ENCODE peak calls at places on chromosome 17, in seven cellular contexts. L is HCT116, M is K562, G is SK-N-SH, I is H1, A is GM12878, Z is HepG2. D is an unnamed sample.

GRCh38 chr17:82698974-82699442 is 510 bp upstream of the RAB40B start:
- DNase-seq in I (no peak), L (no peak), Z (no peak), M (no peak), A (no peak), G (no peak), D (no peak)

GRCh38 chr17:51238253-51238887 is 21.5 kb downstream of the MBTD1 start:
- DNase-seq in G (no peak), Z (no peak), I (no peak), A (peak), L (no peak), M (no peak), D (no peak)

GRCh38 chr17:48503747-48504146 is 27.1 kb downstream of the HOXB1 start:
- DNase-seq in A (no peak), G (no peak), M (no peak), I (no peak), Z (no peak), L (no peak), D (peak)

GRCh38 chr17:78798695-78799559 is 16.9 kb upstream of the CYTH1 start:
- DNase-seq in M (no peak), A (no peak), L (no peak), G (peak), Z (peak), I (no peak), D (peak)

GRCh38 chr17:21711182-21711581 is 18.9 kb downstream of the KCNJ18 start:
- DNase-seq in L (no peak), G (no peak), Z (no peak), A (no peak), M (no peak), I (no peak), D (no peak)

GRCh38 chr17:79789943-79790804 is 6.7 kb downstream of the CBX8 start:
- DNase-seq in I (no peak), G (peak), M (peak), L (no peak), Z (no peak), A (no peak), D (no peak)

GRCh38 chr17:74453665-74454196 is 12.7 kb upstream of the CD300A start:
- DNase-seq in G (peak), L (no peak), Z (no peak), A (no peak), I (peak), M (peak), D (peak)

GRCh38 chr17:65078441-65079160 is 22.1 kb upstream of the GNA13 start:
- DNase-seq in M (no peak), I (no peak), Z (no peak), L (no peak), G (no peak), A (no peak), D (no peak)

GRCh38 chr17:60457148-60457547 is 34.9 kb downstream of the CHCT1 start:
- DNase-seq in A (no peak), Z (no peak), M (no peak), L (no peak), I (no peak), G (no peak), D (no peak)

GRCh38 chr17:48113201-48113676 is 5.7 kb downstream of the SNX11 start:
- DNase-seq in L (no peak), G (no peak), M (no peak), A (peak), Z (no peak), I (no peak), D (no peak)

GRCh38 chr17:41523787-41524186 is 4.3 kb downstream of the KRT19 start:
- DNase-seq in L (peak), I (no peak), M (no peak), A (no peak), G (peak), Z (no peak), D (no peak)

GRCh38 chr17:58007781-58008706 is 998 bp upstream of the SRSF1 start:
- DNase-seq in M (no peak), G (peak), L (no peak), I (no peak), A (no peak), Z (no peak), D (no peak)

GRCh38 chr17:20955437-20956323 is 87.1 kb downstream of the USP22 start:
- DNase-seq in G (no peak), M (no peak), A (no peak), Z (peak), I (no peak), L (no peak), D (no peak)

GRCh38 chr17:79098282-79098867 is 23.8 kb downstream of the ENGASE start:
- DNase-seq in G (no peak), Z (no peak), L (no peak), A (no peak), M (no peak), I (no peak), D (no peak)

GRCh38 chr17:57834146-57834741 is 15.6 kb downstream of the MRPS23 start:
- DNase-seq in M (no peak), Z (no peak), L (no peak), I (peak), A (no peak), G (peak), D (no peak)

GRCh38 chr17:76492989-76493501 is 8.2 kb downstream of the RHBDF2 start:
- DNase-seq in A (peak), L (no peak), G (no peak), Z (no peak), M (no peak), I (no peak), D (no peak)

GRCh38 chr17:47831934-47832327 is 461 bp downstream of the LRRC46 start:
- DNase-seq in L (no peak), Z (no peak), G (no peak), A (no peak), I (no peak), M (no peak), D (no peak)

GRCh38 chr17:79654350-79654959 is 43.6 kb upstream of the RBFOX3 start:
- DNase-seq in L (no peak), I (peak), M (no peak), Z (no peak), A (no peak), G (no peak), D (no peak)

GRCh38 chr17:16975266-16975651 is 3.3 kb upstream of the TNFRSF13B start:
- DNase-seq in G (no peak), M (no peak), A (peak), I (peak), L (no peak), Z (no peak), D (no peak)

GRCh38 chr17:78355045-78355641 is 4.7 kb downstream of the SOCS3 start:
- DNase-seq in L (no peak), G (no peak), M (no peak), A (no peak), I (no peak), Z (peak), D (no peak)

GRCh38 chr17:57130708-57131461 is 45.8 kb downstream of the AKAP1 start:
- DNase-seq in A (peak), L (peak), M (peak), Z (peak), I (peak), G (peak), D (peak)

GRCh38 chr17:77433385-77434135 is 292.8 kb downstream of the SEC14L1 start:
- DNase-seq in Z (no peak), L (no peak), G (peak), I (no peak), M (no peak), A (no peak), D (no peak)

GRCh38 chr17:41008811-41009210 is at the start of gene KRTAP3-1:
- DNase-seq in G (no peak), Z (peak), M (no peak), L (no peak), A (no peak), I (no peak), D (peak)

GRCh38 chr17:82458885-82459424 is 414 bp downstream of the NARF start:
- DNase-seq in Z (no peak), L (no peak), A (no peak), G (peak), I (no peak), M (no peak), D (no peak)

GRCh38 chr17:36814958-36815357 is 122.3 kb upstream of the LHX1 start:
- DNase-seq in L (no peak), Z (no peak), A (no peak), G (no peak), M (no peak), I (no peak), D (no peak)

GRCh38 chr17:32931686-32932085 is 3.7 kb downstream of the TMEM98 start:
- DNase-seq in G (no peak), I (no peak), L (no peak), M (no peak), A (no peak), Z (no peak), D (no peak)

GRCh38 chr17:50187403-50187735 is 14.1 kb downstream of the COL1A1 start:
- DNase-seq in I (no peak), Z (no peak), L (no peak), M (no peak), A (no peak), G (no peak), D (no peak)

GRCh38 chr17:385195-385835 is 32.7 kb upstream of the RPH3AL start:
- DNase-seq in M (peak), A (no peak), Z (no peak), G (peak), L (no peak), I (peak), D (peak)

GRCh38 chr17:63345598-63345997 is 100.5 kb downstream of the CYB561 start:
- DNase-seq in A (no peak), M (no peak), Z (no peak), G (no peak), I (no peak), L (no peak), D (no peak)

GRCh38 chr17:32503251-32504165 is 16.7 kb downstream of the CDK5R1 start:
- DNase-seq in G (no peak), M (no peak), A (peak), Z (no peak), L (no peak), I (no peak), D (no peak)

GRCh38 chr17:51947160-51947559 is 211.4 kb downstream of the CA10 start:
- DNase-seq in A (no peak), Z (peak), G (no peak), M (no peak), I (no peak), L (no peak), D (no peak)

GRCh38 chr17:55410722-55411462 is 10.7 kb downstream of the MMD start:
- DNase-seq in Z (peak), L (no peak), A (no peak), I (no peak), M (no peak), G (peak), D (no peak)

GRCh38 chr17:9922012-9922848 is 17.2 kb upstream of the RCVRN start:
- DNase-seq in I (no peak), Z (no peak), L (no peak), A (no peak), M (no peak), G (no peak), D (no peak)

GRCh38 chr17:48998557-48999440 is 1.6 kb downstream of the IGF2BP1 start:
- DNase-seq in Z (peak), A (no peak), M (peak), I (no peak), L (no peak), G (no peak), D (no peak)

GRCh38 chr17:60496051-60496450 is 30.0 kb downstream of the APPBP2 start:
- DNase-seq in Z (no peak), M (no peak), A (no peak), L (no peak), I (no peak), G (no peak), D (no peak)

GRCh38 chr17:6172642-6173330 is 102.6 kb downstream of the WSCD1 start:
- DNase-seq in I (no peak), L (no peak), Z (no peak), A (no peak), M (no peak), G (no peak), D (no peak)

GRCh38 chr17:13727441-13728171 is 125.9 kb upstream of the HS3ST3A1 start:
- DNase-seq in I (no peak), L (no peak), Z (no peak), A (no peak), M (no peak), G (no peak), D (no peak)

GRCh38 chr17:9669551-9670008 is 24.3 kb downstream of the USP43 start:
- DNase-seq in Z (no peak), G (no peak), A (no peak), M (no peak), L (no peak), I (no peak), D (no peak)

GRCh38 chr17:81148986-81149533 is 16.2 kb upstream of the PVALEF start:
- DNase-seq in I (no peak), G (no peak), Z (no peak), L (no peak), A (no peak), M (no peak), D (no peak)

GRCh38 chr17:81151039-81151677 is 14.1 kb upstream of the PVALEF start:
- DNase-seq in M (no peak), L (no peak), A (no peak), G (peak), Z (no peak), I (no peak), D (no peak)

GRCh38 chr17:81148571-81148970 is 16.7 kb upstream of the PVALEF start:
- DNase-seq in Z (no peak), M (no peak), I (no peak), G (no peak), L (no peak), A (no peak), D (no peak)

GRCh38 chr17:81152288-81152848 is 12.9 kb upstream of the PVALEF start:
- DNase-seq in G (no peak), L (no peak), I (no peak), A (no peak), M (no peak), Z (no peak), D (no peak)

DNA sequence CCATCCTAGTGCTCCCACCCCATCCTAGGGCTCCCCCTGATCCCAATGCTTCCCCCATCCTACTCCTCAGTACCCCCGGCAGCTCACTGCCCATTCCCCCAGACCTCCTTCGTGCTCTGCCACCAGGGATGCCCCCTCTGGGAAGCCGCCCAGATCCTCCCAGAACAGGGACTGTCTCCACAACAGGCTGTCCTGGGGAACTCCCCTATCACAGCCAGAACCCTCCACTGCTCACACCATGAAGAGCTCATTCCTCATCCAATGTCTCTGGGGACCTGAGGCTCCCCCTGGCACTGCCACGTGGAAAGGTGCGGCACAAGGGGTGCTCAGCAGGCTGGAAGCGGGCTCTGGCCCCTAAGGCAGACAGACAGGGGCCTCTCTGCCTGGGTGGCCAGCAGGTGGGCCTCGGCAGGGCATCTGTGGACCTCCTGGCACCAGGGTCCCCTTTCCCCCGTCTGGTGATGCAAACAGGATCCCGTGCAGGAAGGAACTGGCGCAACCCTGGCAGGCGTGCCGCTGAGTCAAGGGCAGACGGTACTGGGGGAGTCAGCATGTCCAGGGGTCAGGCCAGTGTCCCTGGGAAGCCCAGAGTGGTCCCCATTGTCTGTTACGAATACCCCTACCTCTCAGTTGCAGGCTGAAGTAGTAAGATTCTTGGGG is 14.8 kb upstream of the PVALEF start:
- DNase-seq in I (no peak), A (no peak), Z (no peak), G (no peak), L (no peak), M (no peak), D (no peak)
- TF ChIP-seq JUND in I (no peak), A (no peak), Z (no peak), G (no peak), L (no peak), M (no peak), D (no peak)

GRCh38 chr17:62140836-62141235 is 75.8 kb upstream of the MED13 start:
- DNase-seq in I (no peak), L (no peak), Z (no peak), A (no peak), G (no peak), M (no peak), D (no peak)
- TF ChIP-seq JUND in I (no peak), L (no peak), Z (no peak), A (no peak), G (no peak), M (no peak), D (no peak)

DNA sequence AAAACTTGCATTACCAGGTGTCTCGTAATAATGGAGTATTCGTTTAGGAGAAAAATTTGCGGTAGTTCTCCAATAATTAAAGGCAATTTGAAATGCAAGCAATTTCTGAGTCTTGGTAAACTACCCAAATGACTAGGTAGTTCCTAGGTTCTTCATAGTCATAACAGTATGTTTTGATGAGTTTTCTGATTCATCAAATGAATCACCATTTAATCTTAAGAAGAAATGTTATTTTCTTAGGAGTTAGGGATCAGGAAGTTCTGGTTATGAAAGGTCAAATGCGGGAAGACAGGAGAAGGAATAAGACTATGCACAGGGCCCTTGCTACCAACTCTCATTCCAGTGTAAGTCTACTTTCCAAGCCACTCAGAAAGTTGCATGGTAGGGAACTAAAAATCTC is 221.5 kb upstream of the SOX9 start:
- DNase-seq in I (no peak), G (no peak), L (no peak), Z (no peak), M (no peak), A (no peak), D (no peak)
- TF ChIP-seq JUND in I (no peak), G (no peak), L (peak), Z (no peak), M (no peak), A (no peak), D (no peak)

DNA sequence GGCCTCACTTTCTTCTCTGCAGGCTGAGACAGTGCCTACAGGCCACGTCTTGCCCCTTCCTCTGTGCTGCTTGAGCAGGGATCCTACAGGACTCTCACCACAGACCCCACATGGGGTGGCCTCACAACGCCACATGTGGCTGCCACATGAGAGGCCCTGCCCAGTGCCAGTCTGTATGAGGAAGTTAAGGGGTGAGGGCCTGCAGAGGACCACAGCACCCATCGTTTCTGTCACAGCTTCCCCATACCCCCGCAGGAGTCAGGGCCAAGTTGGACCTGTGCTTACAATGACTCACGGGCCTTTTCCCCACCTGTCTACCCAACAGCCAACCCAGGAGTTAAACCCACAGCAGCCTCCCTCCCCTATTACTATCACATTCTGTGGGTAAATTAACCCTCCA is 2.9 kb upstream of the GSDMB start:
- DNase-seq in Z (no peak), G (no peak), A (no peak), M (no peak), L (no peak), I (no peak), D (no peak)
- TF ChIP-seq JUND in Z (no peak), G (no peak), A (no peak), M (no peak), L (no peak), I (no peak), D (no peak)

GRCh38 chr17:28174352-28175046 is 132.0 kb downstream of the NLK start:
- DNase-seq in I (no peak), G (no peak), M (no peak), A (peak), L (no peak), Z (no peak), D (peak)
- TF ChIP-seq JUND in I (no peak), G (no peak), M (no peak), A (no peak), L (no peak), Z (no peak), D (no peak)

DNA sequence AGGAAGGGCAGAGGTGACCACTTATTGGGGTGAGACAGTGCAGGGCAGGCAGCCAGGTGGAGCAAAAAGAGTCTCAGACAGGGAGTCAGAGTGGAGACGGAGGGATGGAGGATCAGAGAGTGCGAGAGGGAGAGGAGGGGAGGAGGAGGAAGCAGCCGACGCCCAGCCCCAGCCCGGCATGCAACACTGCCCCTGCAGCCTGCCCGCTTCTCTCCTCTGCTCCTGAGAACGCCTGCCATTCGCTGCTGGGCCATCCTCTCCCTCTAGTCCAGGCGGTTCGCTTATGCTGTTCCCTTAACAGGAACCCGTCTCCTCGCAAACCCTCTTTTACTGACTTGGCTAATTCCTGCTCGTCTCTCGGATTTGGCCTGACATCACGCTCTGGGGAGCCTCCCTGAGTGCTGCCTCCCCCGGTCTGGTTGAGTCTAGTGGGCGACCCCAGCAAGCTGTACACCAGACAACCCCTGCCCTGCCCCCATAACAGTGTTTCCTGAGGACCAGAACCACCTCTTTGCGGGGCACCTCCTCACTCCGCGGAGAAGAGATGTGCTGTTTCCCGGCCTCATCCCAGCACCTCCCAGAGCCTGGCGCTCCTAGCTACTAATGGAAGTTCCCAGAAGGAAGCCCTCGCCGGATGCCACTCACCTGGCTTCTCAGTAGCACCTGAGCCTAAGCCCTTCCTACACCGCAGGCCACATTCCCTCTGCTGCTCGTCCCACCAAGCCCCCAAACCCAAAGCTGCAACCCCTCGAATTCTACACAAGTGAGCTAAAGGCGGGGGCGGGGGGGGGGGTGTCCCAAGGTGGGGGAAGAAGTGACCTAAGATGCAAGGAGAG is 61.2 kb upstream of the CCL1 start:
- DNase-seq in M (no peak), I (peak), G (no peak), Z (no peak), L (no peak), A (no peak), D (no peak)
- TF ChIP-seq JUND in M (no peak), I (no peak), G (no peak), Z (no peak), L (no peak), A (no peak), D (no peak)